ENCODE peak calls at places on chromosome 21, in nine cellular contexts. H is tibial artery, T is upper lobe of right lung, E is transverse colon, D is Panc1, U is SJSA1, M is Caco-2, R is hepatocyte, C is neuronal stem cell. I is an unnamed sample. For H3K27me3 and H3K9me3, the result is how much of the 10 kb centered on the place peaks cover.

GRCh38 chr21:18228060-18228739 is 16.4 kb upstream of the CHODL start:
- DNase-seq in E (no peak), T (no peak), C (no peak), U (no peak), H (no peak), D (no peak), M (no peak), R (no peak), I (no peak)

GRCh38 chr21:21232320-21232719 is 234.1 kb downstream of the NCAM2 start:
- DNase-seq in R (peak), T (no peak), C (peak), M (no peak), H (no peak), U (no peak), E (peak), D (peak), I (no peak)

GRCh38 chr21:21200103-21200938 is 202.1 kb downstream of the NCAM2 start:
- DNase-seq in M (no peak), E (peak), C (no peak), H (peak), T (no peak), U (peak), D (peak), R (peak), I (no peak)

GRCh38 chr21:34511154-34511553 is 856 bp downstream of the KCNE1 start:
- DNase-seq in C (no peak), T (no peak), D (no peak), H (no peak), U (no peak), M (no peak), E (no peak), R (no peak), I (no peak)

GRCh38 chr21:16279658-16280581 is 550.1 kb downstream of the USP25 start:
- DNase-seq in C (peak), R (peak), D (no peak), H (no peak), M (no peak), T (no peak), U (peak), E (no peak), I (no peak)

GRCh38 chr21:26394341-26394740 is 178.7 kb downstream of the CYYR1 start:
- DNase-seq in T (no peak), R (no peak), E (no peak), C (no peak), U (no peak), H (no peak), D (no peak), M (no peak), I (no peak)

GRCh38 chr21:34073749-34074282 is 438 bp downstream of the MRPS6 start:
- DNase-seq in T (peak), E (peak), U (peak), D (no peak), C (no peak), H (no peak), R (peak), M (no peak), I (peak)

GRCh38 chr21:34517491-34518245 is 5.7 kb upstream of the KCNE1 start:
- DNase-seq in D (no peak), E (no peak), U (no peak), C (no peak), M (no peak), R (no peak), H (no peak), T (no peak), I (no peak)

GRCh38 chr21:30336596-30336995 is 898 bp downstream of the KRTAP27-1 start:
- DNase-seq in C (no peak), H (no peak), R (no peak), T (no peak), U (no peak), D (no peak), E (no peak), M (no peak), I (no peak)

GRCh38 chr21:14454642-14455009 is 71.7 kb upstream of the HSPA13 start:
- DNase-seq in D (no peak), T (no peak), H (no peak), U (no peak), M (no peak), E (no peak), C (no peak), R (peak), I (no peak)

GRCh38 chr21:20646431-20646830 is 351.8 kb upstream of the NCAM2 start:
- DNase-seq in U (no peak), T (no peak), H (no peak), M (no peak), D (no peak), E (no peak), C (no peak), R (no peak), I (peak)

GRCh38 chr21:31870472-31870871 is 2.3 kb upstream of the HUNK start:
- DNase-seq in U (no peak), T (no peak), E (no peak), C (no peak), H (no peak), D (no peak), R (no peak), M (no peak), I (no peak)

GRCh38 chr21:37712204-37712934 is 203.9 kb downstream of the KCNJ6 start:
- DNase-seq in M (peak), T (peak), E (peak), C (peak), U (peak), D (peak), H (peak), R (peak), I (no peak)

GRCh38 chr21:17463441-17463840 is 49.4 kb upstream of the CXADR start:
- DNase-seq in T (no peak), E (no peak), R (peak), M (no peak), U (no peak), H (no peak), C (no peak), D (no peak), I (no peak)

GRCh38 chr21:19874521-19874920 is 1123.7 kb upstream of the NCAM2 start:
- DNase-seq in C (no peak), M (no peak), U (no peak), E (no peak), T (no peak), R (no peak), D (no peak), H (no peak), I (no peak)

GRCh38 chr21:32515869-32516268 is 69.5 kb downstream of the TCP10L start:
- DNase-seq in M (no peak), D (no peak), H (no peak), T (no peak), R (no peak), U (no peak), C (no peak), E (no peak), I (no peak)

GRCh38 chr21:34333150-34333739 is 30.6 kb upstream of the KCNE2 start:
- DNase-seq in H (no peak), E (no peak), T (no peak), M (no peak), D (no peak), C (no peak), R (no peak), U (peak), I (no peak)

GRCh38 chr21:30340714-30341573 is 3.5 kb upstream of the KRTAP27-1 start:
- DNase-seq in M (peak), H (no peak), D (peak), C (peak), T (no peak), R (peak), U (peak), E (peak), I (no peak)

GRCh38 chr21:25625036-25625435 is 14.0 kb upstream of the JAM2 start:
- DNase-seq in U (no peak), T (no peak), D (no peak), H (no peak), E (no peak), C (no peak), R (no peak), M (no peak), I (no peak)

GRCh38 chr21:31656199-31657095 is 3.0 kb upstream of the SOD1 start:
- DNase-seq in U (no peak), M (no peak), H (no peak), T (no peak), C (no peak), D (no peak), E (no peak), R (no peak), I (no peak)

GRCh38 chr21:22535630-22536029 is 1537.4 kb downstream of the NCAM2 start:
- DNase-seq in E (no peak), D (no peak), R (no peak), T (no peak), C (no peak), U (no peak), H (no peak), M (no peak), I (no peak)

GRCh38 chr21:33492571-33492970 is 1.1 kb upstream of the DNAJC28 start:
- DNase-seq in M (no peak), U (no peak), D (no peak), C (no peak), T (no peak), R (no peak), H (no peak), E (no peak), I (no peak)

GRCh38 chr21:14554948-14555347 is 8.8 kb upstream of the SAMSN1 start:
- DNase-seq in D (no peak), U (no peak), E (no peak), M (no peak), H (no peak), C (no peak), T (no peak), R (no peak), I (no peak)

GRCh38 chr21:32329331-32329730 is 30.7 kb downstream of the MRAP start:
- DNase-seq in D (no peak), E (no peak), C (no peak), H (peak), U (no peak), M (no peak), R (no peak), T (no peak), I (no peak)

GRCh38 chr21:15275615-15276228 is 210.9 kb upstream of the NRIP1 start:
- DNase-seq in C (no peak), M (no peak), E (no peak), H (no peak), D (no peak), R (no peak), T (no peak), U (no peak), I (no peak)

GRCh38 chr21:28454978-28455600 is 537.6 kb downstream of the LTN1 start:
- DNase-seq in E (no peak), R (no peak), T (no peak), C (no peak), M (no peak), D (no peak), U (no peak), H (no peak), I (no peak)
- H3K27me3 ChIP-seq in E (under half), R (under half), T (under half), C (under half), M (under half), D (under half), U (under half), H (under half), I (under half)

DNA sequence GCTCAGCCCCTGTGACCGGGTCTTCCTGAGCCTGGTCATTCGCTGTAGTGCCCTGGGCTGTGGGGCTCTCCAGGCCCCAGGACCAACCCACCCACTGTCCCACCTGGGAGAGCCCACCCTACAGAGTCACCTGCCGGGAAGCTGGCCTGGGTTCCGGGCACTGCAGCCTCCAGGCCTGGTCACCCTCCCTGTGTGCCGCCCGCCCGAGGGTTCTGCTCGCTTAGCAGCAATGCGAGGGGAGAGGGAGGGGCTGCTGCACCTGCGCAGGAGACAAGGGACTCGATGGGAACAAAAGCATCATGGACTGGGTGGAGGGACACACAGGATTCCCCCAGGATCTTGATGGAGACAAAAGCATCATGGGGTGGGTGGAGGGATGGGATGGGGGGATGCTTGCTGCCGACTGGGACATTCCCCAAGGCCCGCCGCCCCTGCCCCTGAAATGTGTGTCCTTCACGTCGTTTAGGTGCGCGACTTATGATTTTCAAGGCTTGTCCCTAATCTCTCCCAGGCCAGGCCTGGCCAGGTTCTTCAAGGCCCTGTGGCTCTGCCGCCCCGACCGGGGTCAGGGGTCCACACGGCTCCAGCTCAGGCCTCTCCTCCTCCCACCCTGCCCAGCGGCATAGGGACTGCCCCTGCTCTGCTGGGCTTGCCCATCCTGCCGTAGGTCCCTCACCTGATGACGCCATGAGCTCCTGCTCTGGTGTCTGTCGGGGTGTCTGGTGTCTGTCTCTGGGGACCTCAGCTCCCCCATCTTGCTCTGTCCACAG is 1.7 kb downstream of the KRTAP10-8 start:
- DNase-seq in U (no peak), C (no peak), H (no peak), M (no peak), R (no peak), D (no peak), E (no peak), T (no peak), I (no peak)
- H3K9me3 ChIP-seq in U (under half), C (under half), H (under half), M (under half), R (under half), D (under half), E (under half), T (under half), I (under half)

GRCh38 chr21:38729745-38730401 is 75.9 kb upstream of the ETS2 start:
- DNase-seq in D (no peak), U (peak), T (no peak), C (no peak), M (no peak), E (no peak), R (no peak), H (no peak), I (no peak)

GRCh38 chr21:38735807-38736206 is 69.9 kb upstream of the ETS2 start:
- DNase-seq in T (no peak), R (no peak), D (no peak), E (no peak), C (no peak), H (no peak), M (no peak), U (no peak), I (no peak)

DNA sequence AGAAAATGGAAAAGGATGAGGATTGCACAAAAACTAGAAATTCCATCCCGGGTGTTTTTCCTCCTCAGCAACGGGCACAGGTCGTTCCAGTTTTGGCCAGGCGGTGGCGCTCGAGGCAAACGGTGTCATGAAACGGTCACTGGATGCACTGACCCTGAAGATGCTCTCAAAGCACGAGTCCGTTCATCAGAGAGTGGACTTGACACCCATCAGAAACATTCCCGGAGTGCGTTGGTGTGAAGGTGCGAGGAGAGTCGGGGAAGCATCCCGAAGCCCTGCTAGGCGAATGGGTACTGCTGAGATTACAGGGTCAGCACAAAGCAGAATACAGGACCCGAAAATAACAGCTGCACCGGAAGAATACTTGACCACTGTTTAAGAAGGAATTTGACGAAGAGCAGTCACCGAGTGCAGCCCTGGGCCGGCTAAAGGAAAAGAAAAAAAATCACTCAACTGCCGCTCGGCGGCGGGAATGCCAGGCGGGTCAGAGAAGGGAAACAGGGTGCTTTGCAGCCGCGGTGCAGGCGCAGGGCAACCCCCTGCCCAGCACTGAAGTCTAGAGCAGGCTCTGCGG is 71.7 kb upstream of the ETS2 start:
- DNase-seq in T (peak), R (peak), C (peak), U (peak), D (peak), E (peak), M (peak), H (peak), I (peak)
- H3K4me3 ChIP-seq in T (peak), R (peak), C (peak), U (peak), D (peak), E (peak), M (no peak), H (peak), I (peak)

DNA sequence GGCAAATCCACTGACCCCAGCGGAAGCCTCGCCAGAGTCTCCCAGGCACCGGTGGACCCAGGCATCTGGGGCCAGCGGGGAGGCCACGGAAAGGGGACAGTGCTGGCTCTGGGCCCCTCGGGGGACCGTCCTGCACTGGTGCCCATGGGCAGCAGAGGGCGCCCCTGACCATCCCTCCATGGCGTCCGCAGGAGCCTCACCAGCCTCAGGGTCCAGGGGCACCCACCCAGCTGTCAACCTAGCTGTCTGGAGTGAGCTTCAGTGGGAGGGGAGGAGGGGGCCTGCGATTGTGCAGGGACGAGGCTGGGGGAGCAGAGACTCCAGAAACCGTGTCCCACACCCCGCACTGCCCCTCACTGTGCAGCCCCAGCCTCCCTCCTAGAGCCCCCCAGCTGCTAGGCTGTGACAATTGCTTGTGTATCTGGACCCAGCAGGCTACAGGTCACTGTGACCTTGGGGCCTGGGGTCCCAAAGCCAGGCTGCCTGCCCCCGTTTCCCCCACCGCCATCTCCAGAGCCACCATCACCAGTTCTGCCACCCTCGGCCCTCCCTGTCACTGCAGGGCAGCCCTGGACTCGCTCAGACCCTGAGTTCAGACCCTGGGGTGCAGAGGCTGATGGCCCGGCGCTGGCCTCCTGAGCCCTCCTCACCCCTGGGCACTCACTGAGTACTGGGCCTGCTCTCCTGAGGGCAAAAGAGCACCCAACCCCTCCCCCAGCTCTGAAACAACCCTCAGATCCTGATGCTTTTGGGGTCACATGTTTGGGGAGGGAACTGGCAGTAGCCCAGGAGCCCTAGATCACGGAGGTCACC is 10.7 kb upstream of the COL6A1 start:
- DNase-seq in M (peak), R (peak), C (no peak), E (peak), U (peak), H (peak), D (no peak), T (peak), I (peak)
- H3K27me3 ChIP-seq in M (under half), R (under half), C (under half), E (under half), U (under half), H (under half), D (under half), T (under half), I (under half)

GRCh38 chr21:40683349-40683748 is 163.6 kb downstream of the DSCAM start:
- DNase-seq in M (no peak), H (no peak), D (no peak), U (no peak), C (no peak), E (no peak), R (no peak), T (no peak), I (no peak)
- H3K9me3 ChIP-seq in M (under half), H (under half), D (under half), U (under half), C (under half), E (under half), R (under half), T (under half), I (under half)

DNA sequence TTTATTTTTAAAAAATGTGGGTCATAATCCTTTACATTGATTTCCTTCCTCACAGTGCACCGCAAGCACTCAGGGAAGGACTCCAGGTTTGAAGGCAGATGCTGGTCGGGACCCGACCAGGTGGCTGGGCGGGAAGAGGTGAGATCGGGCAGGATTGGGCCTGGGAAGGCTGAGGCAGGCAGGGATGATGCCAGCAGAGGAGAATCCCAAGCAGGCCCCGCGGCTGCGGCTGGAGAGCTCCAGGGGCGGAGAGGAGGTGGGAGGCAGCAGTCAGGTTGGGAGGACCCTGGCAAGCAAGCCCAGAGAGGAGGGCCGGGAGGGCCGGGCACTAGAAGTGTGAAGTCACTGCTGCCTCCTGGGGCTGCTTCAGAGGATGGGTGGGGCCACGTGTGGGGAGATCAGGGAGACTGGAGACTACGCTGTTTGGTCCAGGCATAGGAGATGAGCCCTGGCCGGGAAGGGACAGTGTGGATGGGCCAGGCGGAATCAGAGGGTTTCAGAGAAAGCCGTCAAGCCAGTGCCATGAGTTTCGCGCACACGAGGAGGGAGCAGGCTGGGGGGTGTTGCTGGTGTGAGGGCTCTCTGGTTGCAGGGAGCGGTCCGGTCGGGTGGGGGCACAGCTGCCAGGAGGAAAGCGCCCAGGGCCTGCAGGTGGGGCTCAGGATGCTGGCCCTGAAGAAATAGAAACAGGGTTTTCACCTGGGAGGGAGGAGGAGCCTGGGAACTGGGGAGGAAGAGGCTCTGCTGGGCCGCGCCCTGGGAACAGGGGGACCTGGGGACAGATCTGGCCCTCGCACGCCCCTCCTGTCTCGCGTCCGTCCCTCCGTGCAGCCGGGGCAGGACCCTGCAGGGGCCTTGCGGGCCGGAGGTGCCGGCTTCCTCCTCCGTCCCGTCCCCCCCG is 890 bp upstream of the COL18A1 start:
- DNase-seq in D (no peak), H (peak), M (no peak), T (no peak), U (no peak), C (no peak), E (peak), R (peak), I (peak)
- H3K4me3 ChIP-seq in D (peak), H (peak), M (peak), T (peak), U (peak), C (peak), E (peak), R (peak), I (no peak)